ENCODE peak calls at places on chromosomes 11 and 22, in four cellular contexts. D is NCI-H2107, G is COR-L47, V is GM12878. M is an unnamed sample.

GRCh38 chr22:37499006-37499707 is 13.0 kb upstream of the MFNG start:
- DNase-seq in D (no peak), V (no peak), G (no peak), M (no peak)

GRCh38 chr11:14620027-14620511 is 23.5 kb upstream of the PDE3B start:
- DNase-seq in D (no peak), G (no peak), V (no peak), M (no peak)

GRCh38 chr22:45587638-45588481 is 83.8 kb upstream of the ATXN10 start:
- DNase-seq in D (no peak), G (no peak), V (no peak), M (no peak)

GRCh38 chr22:45268167-45268957 is 16.4 kb upstream of the UPK3A start:
- DNase-seq in G (no peak), D (no peak), V (no peak), M (peak)

GRCh38 chr11:65241134-65241533 is 20.6 kb upstream of the POLA2 start:
- DNase-seq in G (no peak), D (no peak), V (no peak), M (no peak)

GRCh38 chr22:44710474-44711235 is 8.7 kb downstream of the PRR5 start:
- DNase-seq in G (no peak), D (no peak), V (no peak), M (peak)

GRCh38 chr22:37664249-37665101 is 6.0 kb downstream of the PDXP start:
- DNase-seq in V (no peak), G (no peak), D (no peak), M (no peak)

GRCh38 chr11:70462818-70463477 is 64.6 kb downstream of the CTTN start:
- DNase-seq in D (no peak), G (no peak), V (no peak), M (no peak)

GRCh38 chr22:39430576-39431150 is 26.1 kb upstream of the MGAT3 start:
- DNase-seq in G (no peak), V (no peak), D (no peak), M (no peak)

GRCh38 chr11:108147150-108147549 is 25.8 kb downstream of the ACAT1 start:
- DNase-seq in G (no peak), D (no peak), V (no peak), M (no peak)

GRCh38 chr22:17874231-17874630 is 100.0 kb upstream of the BID start:
- DNase-seq in G (no peak), D (no peak), V (no peak), M (no peak)

GRCh38 chr22:44245867-44246266 is 65.1 kb downstream of the PARVG start:
- DNase-seq in G (no peak), V (no peak), D (no peak), M (no peak)

GRCh38 chr11:13210424-13210823 is 67.2 kb upstream of the BMAL1 start:
- DNase-seq in V (no peak), G (peak), D (peak), M (peak)

GRCh38 chr11:48090174-48090573 is 109.8 kb downstream of the PTPRJ start:
- DNase-seq in D (no peak), G (no peak), V (no peak), M (no peak)

GRCh38 chr11:1227551-1228182 is 4.8 kb downstream of the MUC5B start:
- DNase-seq in G (no peak), D (no peak), V (no peak), M (no peak)

GRCh38 chr22:46659059-46659790 is 39.0 kb downstream of the GRAMD4 start:
- DNase-seq in D (no peak), V (no peak), G (no peak), M (no peak)

GRCh38 chr11:111886844-111887243 is 7.5 kb downstream of the CFAP68 start:
- DNase-seq in G (no peak), D (no peak), V (no peak), M (no peak)

GRCh38 chr11:8608646-8609045 is 14.6 kb upstream of the STK33 start:
- DNase-seq in G (no peak), V (no peak), D (no peak), M (no peak)

GRCh38 chr11:2447253-2447950 is 2.6 kb downstream of the KCNQ1 start:
- DNase-seq in V (no peak), D (no peak), G (no peak), M (no peak)

GRCh38 chr11:64123102-64123434 is 42.8 kb downstream of the MACROD1 start:
- DNase-seq in D (no peak), G (no peak), V (no peak), M (peak)

GRCh38 chr11:46898396-46899095 is 19.8 kb downstream of the LRP4 start:
- DNase-seq in D (no peak), G (no peak), V (no peak), M (no peak)

GRCh38 chr22:37502342-37503182 is 16.4 kb upstream of the MFNG start:
- DNase-seq in V (no peak), D (no peak), G (no peak), M (no peak)

GRCh38 chr11:116558504-116559252 is 214.1 kb downstream of the BUD13 start:
- DNase-seq in D (no peak), G (no peak), V (no peak), M (no peak)

GRCh38 chr11:76629133-76629852 is 41.3 kb downstream of the LRRC32 start:
- DNase-seq in G (no peak), V (peak), D (no peak), M (no peak)

GRCh38 chr11:94149435-94149834 is 20.8 kb downstream of the PANX1 start:
- DNase-seq in D (no peak), G (no peak), V (no peak), M (no peak)